ENCODE peak calls at places on chromosomes 3 and 15, in eight cellular contexts. P is OCI-LY7, B is HCT116, C is SK-N-SH, O is neural progenitor cell, L is MM.1S, V is GM23338, H is hepatocyte. D is an unnamed sample.

GRCh38 chr3:52568066-52568465 is 31.7 kb downstream of the UQCC5 start:
- DNase-seq in C (no peak), P (no peak), H (no peak), V (no peak), B (no peak), O (no peak), L (no peak), D (no peak)

GRCh38 chr3:177776656-177777055 is 579.4 kb upstream of the TBL1XR1 start:
- DNase-seq in O (no peak), C (no peak), L (no peak), P (no peak), V (peak; percentile 8), H (peak; percentile 39), B (no peak), D (peak; percentile 94)

GRCh38 chr15:38367476-38367875 is 86.5 kb upstream of the FAM98B start:
- DNase-seq in V (no peak), P (no peak), H (no peak), O (no peak), L (no peak), B (no peak), C (no peak), D (no peak)

GRCh38 chr3:50502584-50503423 is 630 bp downstream of the CACNA2D2 start:
- DNase-seq in B (no peak), H (peak; percentile 17), V (peak; percentile 70), O (peak; percentile 79), L (no peak), P (no peak), C (peak; percentile 82), D (no peak)

GRCh38 chr15:56794150-56794922 is 61.0 kb upstream of the ZNF280D start:
- DNase-seq in P (no peak), H (no peak), V (no peak), O (no peak), L (no peak), B (no peak), C (no peak), D (no peak)

GRCh38 chr3:160100610-160101009 is 112.0 kb downstream of the IL12A start:
- DNase-seq in B (no peak), P (no peak), H (no peak), C (no peak), L (no peak), O (no peak), V (no peak), D (no peak)

GRCh38 chr15:99073008-99073714 is 31.7 kb upstream of the SYNM start:
- DNase-seq in L (no peak), H (no peak), V (peak; percentile 9), O (no peak), P (no peak), B (no peak), C (no peak), D (no peak)

GRCh38 chr15:64009798-64010241 is 36.5 kb downstream of the DAPK2 start:
- DNase-seq in O (no peak), H (no peak), L (no peak), V (no peak), C (no peak), B (no peak), P (peak; percentile 46), D (peak; percentile 83)

GRCh38 chr3:44090036-44090435 is 151.7 kb upstream of the TOPAZ1 start:
- DNase-seq in O (no peak), C (no peak), B (no peak), P (no peak), V (no peak), H (no peak), L (no peak), D (peak; percentile 22)

GRCh38 chr3:106208979-106209378 is 340.2 kb upstream of the CBLB start:
- DNase-seq in O (no peak), V (no peak), P (no peak), L (no peak), B (no peak), H (no peak), C (no peak), D (peak; percentile 66)

GRCh38 chr3:134363381-134363755 is 10.9 kb downstream of the AMOTL2 start:
- DNase-seq in P (no peak), C (peak; percentile 42), O (no peak), H (no peak), V (no peak), L (no peak), B (no peak), D (no peak)

GRCh38 chr3:11560746-11561145 is 83.0 kb downstream of the VGLL4 start:
- DNase-seq in B (no peak), V (no peak), O (no peak), C (no peak), H (no peak), P (no peak), L (no peak), D (no peak)

GRCh38 chr3:184379375-184380209 is at the start of gene CHRD:
- DNase-seq in B (no peak), O (peak; percentile 59), V (no peak), H (peak; percentile 34), L (no peak), P (no peak), C (no peak), D (no peak)

GRCh38 chr15:101152914-101153313 is 98.9 kb downstream of the CHSY1 start:
- DNase-seq in V (peak; percentile 83), B (no peak), L (no peak), O (peak; percentile 48), H (no peak), P (no peak), C (no peak), D (peak; percentile 42)

GRCh38 chr15:63922551-63923315 is 89.0 kb upstream of the HERC1 start:
- DNase-seq in C (no peak), O (no peak), L (no peak), P (no peak), V (no peak), H (no peak), B (no peak), D (no peak)

GRCh38 chr3:20060924-20061323 is 20.7 kb downstream of the KAT2B start:
- DNase-seq in O (no peak), V (no peak), H (no peak), P (no peak), B (no peak), C (no peak), L (peak; percentile 40), D (peak; percentile 23)

GRCh38 chr3:24379936-24380335 is 114.7 kb downstream of the THRB start:
- DNase-seq in P (no peak), L (no peak), B (no peak), V (no peak), C (no peak), H (no peak), O (no peak), D (peak; percentile 17)

GRCh38 chr15:68326711-68327412 is 49.3 kb downstream of the FEM1B start:
- DNase-seq in C (no peak), P (no peak), V (no peak), H (no peak), L (no peak), B (no peak), O (no peak), D (no peak)

GRCh38 chr15:68321229-68321628 is 43.7 kb downstream of the FEM1B start:
- DNase-seq in H (no peak), P (no peak), B (no peak), L (no peak), O (no peak), C (no peak), V (no peak), D (no peak)

GRCh38 chr15:68330461-68330860 is 52.9 kb downstream of the FEM1B start:
- DNase-seq in V (no peak), C (no peak), B (no peak), H (no peak), P (no peak), O (no peak), L (no peak), D (no peak)

GRCh38 chr15:68328485-68328884 is 50.9 kb downstream of the FEM1B start:
- DNase-seq in B (no peak), H (no peak), C (no peak), O (no peak), L (no peak), P (no peak), V (no peak), D (peak; percentile 14)

GRCh38 chr15:68325721-68326120 is 48.2 kb downstream of the FEM1B start:
- DNase-seq in P (no peak), H (no peak), B (no peak), L (no peak), V (no peak), O (no peak), C (no peak), D (no peak)
- H4K20me1 ChIP-seq in P (no peaks in the 10 kb centered on the region), H (no peaks in the 10 kb centered on the region), B (no peaks in the 10 kb centered on the region), L (no peaks in the 10 kb centered on the region), V (no peaks in the 10 kb centered on the region), O (no peaks in the 10 kb centered on the region), C (no peaks in the 10 kb centered on the region), D (no peaks in the 10 kb centered on the region)

GRCh38 chr3:41997702-41998551 is 36.0 kb upstream of the ULK4 start:
- DNase-seq in B (no peak), H (no peak), C (no peak), P (no peak), L (peak; percentile 28), V (peak; percentile 74), O (peak; percentile 45), D (no peak)
- TF ChIP-seq EZH2phosphoT487 in B (no peak), H (no peak), C (no peak), P (no peak), L (no peak), V (no peak), O (no peak), D (no peak)

DNA sequence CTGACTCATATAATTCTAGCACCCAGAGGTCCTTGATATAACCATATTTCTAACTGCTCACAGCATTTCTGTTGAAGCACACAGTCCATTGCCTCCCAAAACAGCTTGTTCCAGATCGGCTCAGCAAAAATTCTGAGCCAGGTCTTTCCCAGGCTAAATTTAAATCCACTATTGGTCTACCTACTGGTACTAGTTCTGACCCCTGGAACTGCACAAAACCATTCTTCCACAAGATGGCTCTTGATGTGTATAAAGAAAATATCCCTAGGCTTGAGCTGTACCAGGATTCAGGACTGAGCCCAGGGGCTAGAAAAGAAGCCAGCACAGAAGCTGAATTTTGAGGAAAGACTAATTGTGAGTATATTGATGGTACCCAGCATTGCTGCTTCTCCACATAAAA is 75.4 kb upstream of the ABHD17C start:
- DNase-seq in O (peak; percentile 9), L (no peak), P (no peak), V (no peak), H (peak; percentile 27), C (no peak), B (no peak), D (peak; percentile 13)
- TF ChIP-seq CTCF in O (peak; percentile 26), L (peak; percentile 14), P (no peak), V (peak; percentile 31), H (peak; percentile 29), C (peak; percentile 45), B (no peak), D (peak; percentile 29)

GRCh38 chr3:71662553-71662952 is 62.6 kb downstream of the EIF4E3 start:
- DNase-seq in L (no peak), V (no peak), P (no peak), H (no peak), O (no peak), C (no peak), B (no peak), D (no peak)

GRCh38 chr3:71652786-71653419 is 69.4 kb upstream of the FOXP1 start:
- DNase-seq in H (peak; percentile 72), L (peak; percentile 39), C (peak; percentile 70), O (peak; percentile 66), B (peak; percentile 4), V (peak; percentile 68), P (peak; percentile 71), D (peak; percentile 76)

GRCh38 chr3:71659758-71660666 is 65.2 kb downstream of the EIF4E3 start:
- DNase-seq in B (no peak), H (no peak), P (peak; percentile 94), L (no peak), C (no peak), V (no peak), O (no peak), D (no peak)

GRCh38 chr3:71662056-71662455 is 63.1 kb downstream of the EIF4E3 start:
- DNase-seq in B (no peak), H (no peak), P (no peak), V (no peak), O (no peak), L (no peak), C (no peak), D (no peak)

GRCh38 chr3:71658131-71658530 is 67.1 kb downstream of the EIF4E3 start:
- DNase-seq in P (no peak), O (no peak), C (no peak), B (peak; percentile 7), H (peak; percentile 51), V (no peak), L (no peak), D (peak; percentile 97)
- H4K20me1 ChIP-seq in P (no peaks in the 10 kb centered on the region), O (no peaks in the 10 kb centered on the region), C (no peaks in the 10 kb centered on the region), B (no peaks in the 10 kb centered on the region), H (no peaks in the 10 kb centered on the region), V (no peaks in the 10 kb centered on the region), L (no peaks in the 10 kb centered on the region), D (no peaks in the 10 kb centered on the region)